ENCODE peak calls at places on chromosomes 4 and X, in seven cellular contexts. V, W, U, D, B, Z and A are unnamed samples.
A peak's percentile ranks its signal among the peaks of the same experiment; 100 is the strongest.

GRCh38 chrX:148298737-148299136 is 201.7 kb upstream of the AFF2 start:
- DNase-seq in W (no peak), U (no peak), Z (no peak), B (no peak), D (peak; percentile 63), V (no peak), A (peak; percentile 33)

GRCh38 chrX:18579495-18579894 is 92.4 kb downstream of the RS1 start:
- DNase-seq in V (no peak), U (no peak), Z (no peak), D (no peak), W (no peak), B (no peak), A (no peak)

GRCh38 chr4:188989371-188989770 is 850.1 kb downstream of the TRIML1 start:
- DNase-seq in W (no peak), D (no peak), Z (no peak), B (no peak), U (no peak), V (no peak), A (peak; percentile 6)

GRCh38 chr4:157994863-157995262 is 178.0 kb downstream of the GASK1B start:
- DNase-seq in V (no peak), B (no peak), U (no peak), W (no peak), D (no peak), Z (no peak), A (no peak)

GRCh38 chr4:41541697-41542096 is 3.7 kb downstream of the LIMCH1 start:
- DNase-seq in B (no peak), Z (no peak), U (no peak), D (peak; percentile 57), V (no peak), W (no peak), A (no peak)

GRCh38 chr4:36722986-36723385 is 441.6 kb downstream of the DTHD1 start:
- DNase-seq in Z (no peak), U (no peak), B (no peak), V (no peak), D (no peak), W (no peak), A (no peak)

GRCh38 chr4:22483551-22483981 is 32.3 kb downstream of the ADGRA3 start:
- DNase-seq in B (no peak), D (peak; percentile 74), U (no peak), W (no peak), Z (no peak), V (no peak), A (peak; percentile 98)

GRCh38 chrX:103886624-103887023 is 54.6 kb upstream of the RAB9B start:
- DNase-seq in B (no peak), D (no peak), W (no peak), V (no peak), Z (no peak), U (no peak), A (no peak)

GRCh38 chr4:185016946-185017797 is 1.1 kb upstream of the HELT start:
- DNase-seq in B (no peak), U (no peak), Z (no peak), W (no peak), D (peak; percentile 28), V (no peak), A (peak; percentile 32)

GRCh38 chr4:183828125-183828524 is 77.0 kb upstream of the STOX2 start:
- DNase-seq in Z (no peak), W (no peak), D (no peak), B (no peak), U (no peak), V (no peak), A (no peak)

GRCh38 chr4:168162604-168163003 is 70.3 kb downstream of the ANXA10 start:
- DNase-seq in Z (no peak), W (no peak), B (no peak), D (peak; percentile 51), U (no peak), V (no peak), A (peak; percentile 35)

GRCh38 chr4:4456816-4457578 is 70.1 kb downstream of the NSG1 start:
- DNase-seq in Z (no peak), B (no peak), D (no peak), V (no peak), U (no peak), W (no peak), A (no peak)

GRCh38 chr4:112951362-112951962 is 98.0 kb upstream of the ANK2 start:
- DNase-seq in W (no peak), B (no peak), D (peak; percentile 43), V (no peak), U (no peak), Z (peak; percentile 20), A (peak; percentile 34)

GRCh38 chr4:80361329-80361900 is 25.9 kb downstream of the CFAP299 start:
- DNase-seq in U (no peak), V (no peak), W (no peak), Z (no peak), D (peak; percentile 69), B (no peak), A (peak; percentile 48)

GRCh38 chr4:6753103-6753560 is 29.4 kb upstream of the KIAA0232 start:
- DNase-seq in Z (no peak), D (no peak), B (no peak), W (peak; percentile 83), V (no peak), U (no peak), A (no peak)

GRCh38 chrX:119667111-119667928 is 25.6 kb downstream of the SEPTIN6 start:
- DNase-seq in D (no peak), W (no peak), U (peak; percentile 36), B (no peak), V (no peak), Z (no peak), A (peak; percentile 68)

GRCh38 chrX:23901805-23902204 is 5.9 kb downstream of the APOO start:
- DNase-seq in B (peak; percentile 27), V (no peak), Z (peak; percentile 39), W (no peak), U (no peak), D (peak; percentile 86), A (peak; percentile 85)

GRCh38 chr4:52987401-52988056 is 125.4 kb downstream of the RASL11B start:
- DNase-seq in V (no peak), W (no peak), Z (no peak), D (no peak), U (no peak), B (no peak), A (no peak)

GRCh38 chr4:52990706-52991105 is 128.6 kb downstream of the RASL11B start:
- DNase-seq in W (no peak), Z (no peak), U (no peak), B (no peak), V (no peak), D (no peak), A (no peak)

GRCh38 chr4:52993771-52994170 is 131.7 kb downstream of the RASL11B start:
- DNase-seq in W (no peak), U (no peak), V (no peak), Z (no peak), D (no peak), B (no peak), A (no peak)

GRCh38 chr4:52991452-52991851 is 129.3 kb downstream of the RASL11B start:
- DNase-seq in U (no peak), V (no peak), W (no peak), B (no peak), D (no peak), Z (no peak), A (no peak)

GRCh38 chr4:52989865-52990264 is 127.7 kb downstream of the RASL11B start:
- DNase-seq in B (no peak), Z (no peak), U (no peak), W (no peak), V (no peak), D (no peak), A (no peak)
- TF ChIP-seq CTCF in B (no peak), Z (no peak), U (no peak), W (no peak), V (no peak), D (no peak), A (no peak)

GRCh38 chr4:56049428-56050212 is 100.9 kb downstream of the CEP135 start:
- DNase-seq in U (no peak), Z (peak; percentile 50), V (no peak), W (peak; percentile 64), D (peak; percentile 21), B (peak; percentile 56), A (peak; percentile 10)

GRCh38 chr4:56051710-56052075 is 102.9 kb downstream of the CEP135 start:
- DNase-seq in W (no peak), Z (no peak), U (no peak), D (no peak), V (no peak), B (no peak), A (no peak)

GRCh38 chr4:56050584-56050983 is 101.8 kb downstream of the CEP135 start:
- DNase-seq in D (no peak), W (no peak), V (no peak), Z (no peak), B (no peak), U (no peak), A (no peak)

GRCh38 chr4:56051049-56051709 is 102.4 kb downstream of the CEP135 start:
- DNase-seq in V (no peak), W (no peak), Z (no peak), D (no peak), U (no peak), B (no peak), A (no peak)

GRCh38 chr4:56048621-56049427 is 100.1 kb downstream of the CEP135 start:
- DNase-seq in U (peak; percentile 27), Z (peak; percentile 89), D (peak; percentile 26), B (peak; percentile 76), V (no peak), W (peak; percentile 71), A (peak; percentile 28)
- TF ChIP-seq CTCF in U (peak; percentile 46), Z (peak; percentile 85), D (peak; percentile 45), B (peak; percentile 15), V (no peak), W (no peak), A (no peak)

DNA sequence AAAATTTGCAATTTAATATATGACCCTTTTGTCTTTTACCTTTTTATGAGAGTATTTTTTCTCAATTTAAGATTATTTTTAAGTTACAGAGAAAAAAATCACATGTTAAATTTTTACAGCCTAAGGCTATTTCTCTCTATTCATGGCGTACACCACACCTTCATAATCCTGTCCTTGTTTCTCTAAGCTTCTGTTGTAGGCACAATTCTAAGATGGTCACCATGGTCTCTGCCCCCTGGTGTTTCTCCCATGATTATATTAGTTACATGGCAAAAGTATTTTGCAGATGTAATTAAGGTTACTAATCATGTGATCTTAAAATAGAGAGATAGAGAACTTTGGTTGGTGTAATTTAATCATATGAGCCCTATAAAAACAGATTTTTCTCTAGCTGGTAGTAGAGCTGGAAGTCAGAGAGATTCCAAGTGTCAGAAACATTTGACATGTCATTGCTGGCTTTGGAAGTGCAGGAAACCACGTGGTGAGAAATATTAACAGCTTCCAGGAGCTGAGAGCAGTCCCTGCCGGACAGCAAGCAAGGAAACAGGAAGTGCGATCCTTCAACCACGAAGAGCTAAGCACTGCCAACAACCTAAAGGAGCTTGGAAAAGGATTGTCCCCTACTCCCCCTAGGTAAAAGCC is 89.8 kb downstream of the EIF4E start:
- DNase-seq in B (no peak), V (peak; percentile 30), D (peak; percentile 56), U (no peak), W (no peak), Z (no peak), A (peak; percentile 38)
- TF ChIP-seq CTCF in B (no peak), V (no peak), D (no peak), U (no peak), W (no peak), Z (no peak), A (no peak)

DNA sequence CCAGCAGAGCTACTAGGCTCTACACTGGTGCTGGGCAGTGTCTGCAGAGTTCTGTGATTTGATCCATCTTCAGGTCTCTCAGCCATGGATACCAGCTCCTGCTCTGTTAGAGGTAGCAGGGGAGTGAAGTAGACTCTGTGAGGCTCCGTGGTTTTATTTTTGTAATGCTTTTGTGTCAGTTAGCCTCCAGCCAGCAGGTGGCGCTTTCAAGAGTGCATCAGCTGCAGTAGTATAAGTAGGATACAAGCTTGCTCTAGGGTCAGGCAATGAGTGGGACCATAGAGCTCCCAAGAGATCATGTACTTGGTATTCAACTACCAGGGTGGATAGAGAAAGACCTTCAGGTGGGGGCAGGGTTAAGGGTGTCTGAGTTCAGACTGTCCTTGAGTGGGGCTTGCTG is 362.5 kb upstream of the TRAM1L1 start:
- DNase-seq in U (no peak), W (no peak), V (no peak), Z (no peak), B (peak; percentile 6), D (no peak), A (no peak)
- TF ChIP-seq CTCF in U (no peak), W (no peak), V (peak; percentile 34), Z (peak; percentile 30), B (peak; percentile 50), D (no peak), A (no peak)